ENCODE peak calls at places on chromosomes 7 and 10, in eight cellular contexts. U is HepG2, M is astrocyte of the spinal cord, J is ovary, O is left lung, E is BJ, G is foreskin fibroblast, Z is GM06990. D is an unnamed sample.

GRCh38 chr10:76301950-76302349 is 870.5 kb downstream of the LRMDA start:
- DNase-seq in U (peak), M (peak), J (no peak), O (no peak), E (no peak), G (no peak), Z (no peak), D (no peak)

GRCh38 chr7:28957064-28957821 is 887 bp downstream of the TRIL start:
- DNase-seq in U (no peak), M (peak), J (peak), O (no peak), E (no peak), G (peak), Z (peak), D (no peak)

GRCh38 chr10:87661861-87662785 is 2.4 kb downstream of the PAPSS2 start:
- DNase-seq in U (no peak), M (peak), J (no peak), O (no peak), E (no peak), G (no peak), Z (no peak), D (no peak)

GRCh38 chr7:2196381-2197378 is 36.1 kb downstream of the MAD1L1 start:
- DNase-seq in U (no peak), M (no peak), J (no peak), O (no peak), E (no peak), G (no peak), Z (no peak), D (no peak)

GRCh38 chr7:12623885-12624498 is 53.5 kb downstream of the SCIN start:
- DNase-seq in U (no peak), M (peak), J (no peak), O (no peak), E (no peak), G (peak), Z (no peak), D (peak)

GRCh38 chr7:114670676-114671075 is 251.2 kb upstream of the MDFIC start:
- DNase-seq in U (no peak), M (no peak), J (no peak), O (no peak), E (no peak), G (no peak), Z (no peak), D (no peak)

GRCh38 chr7:28409716-28410627 is 2.3 kb upstream of the CREB5 start:
- DNase-seq in U (no peak), M (peak), J (peak), O (peak), E (no peak), G (peak), Z (peak), D (no peak)

GRCh38 chr7:50838675-50839377 is 56.1 kb upstream of the GRB10 start:
- DNase-seq in U (no peak), M (peak), J (peak), O (no peak), E (peak), G (peak), Z (no peak), D (no peak)

GRCh38 chr7:50729962-50730361 is 52.7 kb downstream of the GRB10 start:
- DNase-seq in U (no peak), M (peak), J (no peak), O (no peak), E (no peak), G (peak), Z (no peak), D (no peak)

GRCh38 chr7:140696679-140697446 is at the start of gene NDUFB2:
- DNase-seq in U (peak), M (peak), J (no peak), O (peak), E (peak), G (peak), Z (peak), D (no peak)

GRCh38 chr10:77177589-77177988 is 460.0 kb downstream of the KCNMA1 start:
- DNase-seq in U (no peak), M (no peak), J (no peak), O (no peak), E (no peak), G (no peak), Z (no peak), D (no peak)

GRCh38 chr10:67924136-67924535 is 39.7 kb downstream of the SIRT1 start:
- DNase-seq in U (no peak), M (no peak), J (no peak), O (no peak), E (no peak), G (no peak), Z (no peak), D (no peak)

GRCh38 chr7:148809856-148810255 is 74.2 kb downstream of the EZH2 start:
- DNase-seq in U (no peak), M (no peak), J (no peak), O (no peak), E (no peak), G (peak), Z (no peak), D (no peak)

GRCh38 chr10:86357041-86357440 is 9.6 kb downstream of the GRID1 start:
- DNase-seq in U (no peak), M (no peak), J (no peak), O (peak), E (no peak), G (no peak), Z (no peak), D (no peak)

GRCh38 chr10:83076443-83076842 is 1062.9 kb upstream of the GHITM start:
- DNase-seq in U (no peak), M (no peak), J (no peak), O (no peak), E (no peak), G (no peak), Z (no peak), D (no peak)

GRCh38 chr7:101913876-101914275 is 96.5 kb downstream of the CUX1 start:
- DNase-seq in U (no peak), M (no peak), J (no peak), O (no peak), E (no peak), G (no peak), Z (no peak), D (no peak)

GRCh38 chr10:132383026-132383565 is 13.9 kb upstream of the PWWP2B start:
- DNase-seq in U (no peak), M (no peak), J (no peak), O (no peak), E (no peak), G (no peak), Z (no peak), D (no peak)

GRCh38 chr10:130757271-130757670 is 554.2 kb downstream of the TCERG1L start:
- DNase-seq in U (no peak), M (no peak), J (no peak), O (no peak), E (no peak), G (no peak), Z (no peak), D (no peak)

GRCh38 chr7:26648429-26649015 is 215.9 kb downstream of the SKAP2 start:
- DNase-seq in U (no peak), M (peak), J (no peak), O (no peak), E (peak), G (peak), Z (no peak), D (peak)

GRCh38 chr10:95567903-95568630 is 6.9 kb upstream of the SORBS1 start:
- DNase-seq in U (no peak), M (no peak), J (no peak), O (no peak), E (no peak), G (peak), Z (no peak), D (peak)

GRCh38 chr10:94023909-94024308 is 30.2 kb downstream of the PLCE1 start:
- DNase-seq in U (no peak), M (no peak), J (no peak), O (no peak), E (no peak), G (no peak), Z (no peak), D (no peak)

GRCh38 chr10:93874309-93875031 is 19.3 kb upstream of the SLC35G1 start:
- DNase-seq in U (no peak), M (no peak), J (no peak), O (no peak), E (no peak), G (no peak), Z (no peak), D (no peak)

GRCh38 chr10:125340871-125341270 is 180.5 kb upstream of the CTBP2 start:
- DNase-seq in U (no peak), M (no peak), J (no peak), O (no peak), E (no peak), G (peak), Z (no peak), D (no peak)

GRCh38 chr10:3858051-3858845 is 73.2 kb upstream of the KLF6 start:
- DNase-seq in U (no peak), M (no peak), J (no peak), O (no peak), E (no peak), G (peak), Z (no peak), D (no peak)

GRCh38 chr7:1884583-1885350 is 214.7 kb downstream of the ELFN1 start:
- DNase-seq in U (no peak), M (no peak), J (no peak), O (no peak), E (no peak), G (peak), Z (no peak), D (no peak)

GRCh38 chr7:122675011-122675410 is 23.9 kb downstream of the RNF133 start:
- DNase-seq in U (no peak), M (no peak), J (no peak), O (no peak), E (no peak), G (no peak), Z (no peak), D (no peak)

GRCh38 chr7:2040893-2041270 is 191.9 kb downstream of the MAD1L1 start:
- DNase-seq in U (no peak), M (no peak), J (no peak), O (peak), E (no peak), G (no peak), Z (no peak), D (no peak)

GRCh38 chr10:98403812-98404504 is 11.0 kb downstream of the PYROXD2 start:
- DNase-seq in U (no peak), M (peak), J (no peak), O (no peak), E (no peak), G (peak), Z (no peak), D (no peak)

GRCh38 chr10:78664929-78665525 is 403.7 kb upstream of the ZMIZ1 start:
- DNase-seq in U (no peak), M (no peak), J (no peak), O (no peak), E (no peak), G (peak), Z (no peak), D (no peak)

GRCh38 chr7:151686016-151686766 is 166.5 kb upstream of the RHEB start:
- DNase-seq in U (no peak), M (no peak), J (peak), O (no peak), E (no peak), G (peak), Z (no peak), D (no peak)

GRCh38 chr7:92584953-92585352 is 5.2 kb downstream of the FAM133B start:
- DNase-seq in U (peak), M (no peak), J (no peak), O (no peak), E (no peak), G (no peak), Z (no peak), D (no peak)

GRCh38 chr10:128400564-128400963 is 274.3 kb upstream of the MKI67 start:
- DNase-seq in U (no peak), M (no peak), J (no peak), O (no peak), E (no peak), G (no peak), Z (no peak), D (no peak)

GRCh38 chr7:132422502-132423101 is 153.7 kb downstream of the PLXNA4 start:
- DNase-seq in U (no peak), M (peak), J (no peak), O (no peak), E (no peak), G (peak), Z (no peak), D (no peak)

GRCh38 chr7:155465761-155466141 is 7.8 kb downstream of the EN2 start:
- DNase-seq in U (no peak), M (no peak), J (no peak), O (no peak), E (no peak), G (no peak), Z (no peak), D (no peak)

GRCh38 chr7:155464948-155465739 is 7.2 kb downstream of the EN2 start:
- DNase-seq in U (no peak), M (no peak), J (no peak), O (no peak), E (no peak), G (no peak), Z (no peak), D (no peak)

GRCh38 chr7:155467846-155468821 is 10.2 kb downstream of the EN2 start:
- DNase-seq in U (no peak), M (no peak), J (no peak), O (peak), E (no peak), G (peak), Z (no peak), D (no peak)

GRCh38 chr7:155466142-155466813 is 8.3 kb downstream of the EN2 start:
- DNase-seq in U (no peak), M (no peak), J (no peak), O (peak), E (no peak), G (no peak), Z (no peak), D (no peak)

GRCh38 chr7:155466814-155467675 is 9.1 kb downstream of the EN2 start:
- DNase-seq in U (peak), M (peak), J (no peak), O (no peak), E (no peak), G (peak), Z (peak), D (no peak)
- H3K4me3 ChIP-seq in U (no peak), M (no peak), J (no peak), O (no peak), E (no peak), G (no peak), Z (no peak), D (no peak)

GRCh38 chr10:122879339-122880273 is at the start of gene FAM24B:
- DNase-seq in U (peak), M (peak), J (peak), O (peak), E (peak), G (peak), Z (peak), D (peak)
- TF ChIP-seq CTCF in U (peak), M (no peak), J (no peak), O (no peak), E (no peak), G (no peak), Z (no peak), D (peak)

DNA sequence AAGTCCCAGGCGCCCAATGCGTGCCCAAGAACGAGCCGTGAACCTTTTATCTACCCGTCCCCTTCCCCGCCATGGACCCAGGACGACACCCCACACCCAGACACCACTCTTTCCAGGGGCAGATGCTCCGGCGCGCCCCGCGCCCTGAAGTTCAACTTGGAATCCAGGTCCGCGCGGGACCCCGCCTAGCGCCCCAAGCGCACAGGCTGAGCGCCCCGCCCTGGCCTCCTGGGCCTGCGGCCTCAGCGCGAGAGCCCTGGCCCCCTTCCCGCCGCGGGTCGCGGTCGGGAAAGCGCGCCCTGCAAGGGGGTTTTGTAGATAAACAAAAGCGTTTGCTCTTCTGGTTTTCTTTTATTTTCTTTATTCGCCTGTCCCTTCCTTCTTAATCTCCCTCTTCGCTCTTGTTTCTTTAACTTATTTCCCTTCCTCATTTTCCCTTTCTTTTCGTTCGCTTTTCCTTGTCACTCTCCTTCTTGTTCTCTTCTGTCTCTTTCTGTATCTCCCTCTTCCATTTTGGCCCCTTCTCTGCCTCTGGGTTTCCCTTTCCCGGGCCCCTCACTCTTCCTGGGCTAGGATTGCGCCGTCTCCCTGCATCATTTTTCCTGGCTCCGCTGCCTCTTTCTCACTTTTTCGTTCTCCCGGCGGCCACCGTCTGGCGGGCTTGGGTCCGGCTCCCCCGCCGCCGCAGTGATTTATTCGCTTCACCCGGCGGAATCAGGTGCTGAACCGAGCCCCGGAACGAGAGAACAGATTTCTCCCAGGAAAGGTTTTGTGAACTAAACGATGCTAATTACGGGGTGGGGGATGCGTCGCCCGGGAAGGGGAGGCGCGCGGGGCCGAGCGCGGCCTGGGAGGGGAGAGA is 15.3 kb upstream of the PAX2 start:
- DNase-seq in U (no peak), M (no peak), J (no peak), O (no peak), E (no peak), G (no peak), Z (no peak), D (no peak)
- H3K4me3 ChIP-seq in U (peak), M (no peak), J (peak), O (no peak), E (no peak), G (no peak), Z (peak), D (peak)

GRCh38 chr10:117697402-117697801 is 154.9 kb downstream of the EMX2 start:
- DNase-seq in U (no peak), M (no peak), J (no peak), O (no peak), E (no peak), G (no peak), Z (no peak), D (no peak)

GRCh38 chr10:117698809-117699208 is 156.3 kb downstream of the EMX2 start:
- DNase-seq in U (no peak), M (no peak), J (no peak), O (no peak), E (no peak), G (no peak), Z (no peak), D (no peak)

GRCh38 chr10:117699436-117700075 is 157.0 kb downstream of the EMX2 start:
- DNase-seq in U (no peak), M (no peak), J (no peak), O (no peak), E (no peak), G (no peak), Z (no peak), D (peak)

GRCh38 chr10:117689566-117689965 is 147.0 kb downstream of the EMX2 start:
- DNase-seq in U (no peak), M (no peak), J (no peak), O (no peak), E (no peak), G (peak), Z (no peak), D (no peak)

DNA sequence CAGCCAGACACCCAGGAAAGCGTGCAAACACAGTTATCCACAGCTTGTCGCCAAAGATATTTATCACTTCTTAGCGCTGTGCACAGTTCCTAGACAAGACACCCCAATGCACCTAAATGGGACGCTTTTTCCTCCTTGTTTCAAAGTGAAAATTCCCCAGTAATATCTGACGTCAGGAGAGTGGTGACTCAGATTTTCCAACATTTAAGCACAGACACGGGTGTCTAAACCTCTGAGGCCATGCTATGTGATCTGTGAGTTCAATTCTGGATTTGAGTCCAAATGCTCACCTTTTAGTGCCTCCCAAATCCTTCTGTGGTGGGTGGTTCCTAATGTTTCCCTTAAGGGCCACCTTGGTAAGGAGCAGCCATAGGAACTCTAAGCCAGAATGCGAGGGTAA is 151.7 kb downstream of the EMX2 start:
- DNase-seq in U (no peak), M (no peak), J (no peak), O (no peak), E (no peak), G (no peak), Z (no peak), D (no peak)
- TF ChIP-seq CTCF in U (no peak), M (no peak), J (no peak), O (no peak), E (no peak), G (no peak), Z (no peak), D (no peak)

GRCh38 chr7:30778246-30779025 is 7.2 kb downstream of the MINDY4 start:
- DNase-seq in U (no peak), M (no peak), J (no peak), O (no peak), E (peak), G (peak), Z (no peak), D (no peak)
- H3K4me3 ChIP-seq in U (no peak), M (no peak), J (no peak), O (no peak), E (no peak), G (peak), Z (no peak), D (no peak)

DNA sequence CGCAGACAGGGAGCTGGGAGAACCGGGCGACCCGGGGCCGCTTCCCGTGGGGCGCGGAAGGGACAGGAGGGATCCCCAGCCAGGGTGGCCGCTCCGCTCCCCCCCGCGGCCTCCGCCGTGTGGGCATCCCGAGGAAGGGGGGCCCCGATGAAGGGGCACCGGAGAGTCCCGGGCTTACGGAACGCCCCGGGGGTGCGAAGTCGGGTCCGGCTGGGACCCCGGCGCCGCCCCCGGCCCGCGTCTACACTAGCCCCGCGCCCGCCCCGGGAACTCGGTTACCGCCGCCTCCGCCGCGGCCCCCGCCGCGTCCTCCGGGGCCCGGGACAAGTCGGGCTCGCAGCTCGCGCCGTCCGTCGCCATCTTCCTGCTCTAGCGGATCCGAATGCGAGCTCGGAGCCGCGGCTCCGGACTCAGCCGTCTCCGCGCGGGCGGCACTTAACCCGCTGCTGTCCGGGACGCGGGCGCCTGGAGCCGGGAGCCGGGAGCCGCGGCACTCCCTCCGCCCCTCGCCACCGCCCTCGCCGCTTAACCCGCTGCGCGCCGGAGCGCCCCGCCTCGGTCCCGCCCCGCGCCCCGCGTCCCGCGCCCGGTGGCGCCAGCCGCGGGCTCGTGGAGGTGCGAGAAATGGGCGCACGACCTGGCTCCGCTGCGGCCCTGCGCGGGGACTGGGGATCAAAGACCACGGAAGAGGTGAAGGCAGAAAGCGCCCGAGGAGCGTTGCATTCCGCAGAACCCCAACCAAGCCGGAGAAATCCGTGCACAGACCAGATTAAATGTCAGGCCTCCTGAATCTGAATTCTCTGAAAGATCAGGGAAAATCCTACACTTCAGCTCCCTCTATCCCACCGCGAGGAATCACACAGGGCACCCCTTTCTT is at the start of gene CTTNBP2:
- DNase-seq in U (no peak), M (peak), J (peak), O (peak), E (no peak), G (peak), Z (no peak), D (no peak)
- TF ChIP-seq CTCF in U (no peak), M (peak), J (no peak), O (no peak), E (no peak), G (no peak), Z (no peak), D (peak)

DNA sequence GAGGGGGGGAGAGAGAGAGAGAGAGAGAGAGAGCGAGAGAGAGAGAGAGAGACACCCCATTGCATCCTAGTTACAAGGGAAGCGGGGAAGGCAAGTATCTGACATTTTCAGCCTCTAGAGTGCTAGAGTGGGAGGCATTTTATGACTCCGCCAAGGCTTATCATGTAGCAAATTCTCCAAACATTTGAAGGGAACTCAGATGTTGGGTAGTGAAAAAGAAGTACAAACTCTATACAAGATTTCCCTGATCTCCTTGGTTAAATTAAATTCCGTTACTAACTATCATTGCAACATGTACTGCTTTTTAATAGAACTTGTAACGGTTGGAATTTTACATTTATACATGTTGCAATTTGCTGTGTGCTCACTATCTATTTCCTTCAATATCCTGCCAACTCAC is 83.4 kb upstream of the FAM3C start:
- DNase-seq in U (no peak), M (no peak), J (no peak), O (no peak), E (no peak), G (no peak), Z (no peak), D (no peak)
- H3K4me3 ChIP-seq in U (no peak), M (no peak), J (no peak), O (no peak), E (no peak), G (no peak), Z (no peak), D (no peak)

D was measured in epithelial cell of proximal tubule.